ENCODE peak calls at places on chromosomes 2 and 18, in eight cellular contexts. One of them, this sample, is unnamed.
A peak's percentile ranks its signal among the peaks of the same experiment; 100 is the strongest.

GRCh38 chr18:24910217-24910616 is 441.7 kb downstream of the ZNF521 start:
- DNase-seq in CD8-positive, alpha-beta memory T cell: no peak
- DNase-seq in CD4-positive, CD25-positive, alpha-beta regulatory T cell: no peak
- DNase-seq in H1: no peak
- DNase-seq in body of pancreas: no peak
- DNase-seq in MM.1S: no peak
- DNase-seq in IMR-90: peak; percentile 44
- DNase-seq in PC-9: no peak
- DNase-seq in this sample: no peak

GRCh38 chr2:48250943-48251342 is 279.0 kb upstream of the STON1 start:
- DNase-seq in H1: no peak
- DNase-seq in CD4-positive, CD25-positive, alpha-beta regulatory T cell: no peak
- DNase-seq in body of pancreas: no peak
- DNase-seq in IMR-90: peak; percentile 19
- DNase-seq in MM.1S: peak; percentile 33
- DNase-seq in CD8-positive, alpha-beta memory T cell: no peak
- DNase-seq in PC-9: no peak
- DNase-seq in this sample: no peak

GRCh38 chr18:9918016-9918680 is 4.3 kb downstream of the VAPA start:
- DNase-seq in IMR-90: peak; percentile 47
- DNase-seq in PC-9: peak; percentile 43
- DNase-seq in MM.1S: no peak
- DNase-seq in CD8-positive, alpha-beta memory T cell: no peak
- DNase-seq in H1: no peak
- DNase-seq in body of pancreas: no peak
- DNase-seq in CD4-positive, CD25-positive, alpha-beta regulatory T cell: no peak
- DNase-seq in this sample: no peak

GRCh38 chr2:196278491-196278911 is 107.1 kb upstream of the STK17B start:
- DNase-seq in PC-9: no peak
- DNase-seq in CD8-positive, alpha-beta memory T cell: no peak
- DNase-seq in IMR-90: peak; percentile 91
- DNase-seq in CD4-positive, CD25-positive, alpha-beta regulatory T cell: no peak
- DNase-seq in body of pancreas: no peak
- DNase-seq in MM.1S: no peak
- DNase-seq in H1: no peak
- DNase-seq in this sample: no peak

GRCh38 chr2:38030590-38031326 is 45.2 kb downstream of the CYP1B1 start:
- DNase-seq in H1: no peak
- DNase-seq in PC-9: no peak
- DNase-seq in MM.1S: no peak
- DNase-seq in body of pancreas: no peak
- DNase-seq in CD8-positive, alpha-beta memory T cell: no peak
- DNase-seq in IMR-90: no peak
- DNase-seq in CD4-positive, CD25-positive, alpha-beta regulatory T cell: no peak
- DNase-seq in this sample: no peak

GRCh38 chr18:2857491-2858063 is 10.8 kb downstream of the EMILIN2 start:
- DNase-seq in MM.1S: no peak
- DNase-seq in CD4-positive, CD25-positive, alpha-beta regulatory T cell: no peak
- DNase-seq in CD8-positive, alpha-beta memory T cell: no peak
- DNase-seq in PC-9: no peak
- DNase-seq in H1: no peak
- DNase-seq in IMR-90: peak; percentile 43
- DNase-seq in body of pancreas: peak; percentile 38
- DNase-seq in this sample: peak; percentile 94

GRCh38 chr2:65315042-65315441 is 87.4 kb downstream of the ACTR2 start:
- DNase-seq in body of pancreas: no peak
- DNase-seq in MM.1S: no peak
- DNase-seq in CD8-positive, alpha-beta memory T cell: no peak
- DNase-seq in H1: no peak
- DNase-seq in CD4-positive, CD25-positive, alpha-beta regulatory T cell: no peak
- DNase-seq in IMR-90: peak; percentile 31
- DNase-seq in PC-9: no peak
- DNase-seq in this sample: no peak

GRCh38 chr2:26757873-26758789 is 6.0 kb upstream of the SLC35F6 start:
- DNase-seq in body of pancreas: no peak
- DNase-seq in IMR-90: peak; percentile 99
- DNase-seq in H1: no peak
- DNase-seq in PC-9: peak; percentile 99
- DNase-seq in MM.1S: no peak
- DNase-seq in CD4-positive, CD25-positive, alpha-beta regulatory T cell: no peak
- DNase-seq in CD8-positive, alpha-beta memory T cell: no peak
- DNase-seq in this sample: peak; percentile 40

GRCh38 chr2:148812306-148812705 is 62.7 kb upstream of the KIF5C start:
- DNase-seq in PC-9: no peak
- DNase-seq in H1: peak; percentile 39
- DNase-seq in body of pancreas: peak; percentile 22
- DNase-seq in MM.1S: no peak
- DNase-seq in CD4-positive, CD25-positive, alpha-beta regulatory T cell: no peak
- DNase-seq in IMR-90: peak; percentile 51
- DNase-seq in CD8-positive, alpha-beta memory T cell: no peak
- DNase-seq in this sample: peak; percentile 61

GRCh38 chr2:217861334-217861877 is 141.4 kb downstream of the TNS1 start:
- DNase-seq in CD8-positive, alpha-beta memory T cell: no peak
- DNase-seq in IMR-90: no peak
- DNase-seq in CD4-positive, CD25-positive, alpha-beta regulatory T cell: no peak
- DNase-seq in MM.1S: no peak
- DNase-seq in PC-9: no peak
- DNase-seq in body of pancreas: no peak
- DNase-seq in H1: no peak
- DNase-seq in this sample: no peak

GRCh38 chr2:236208281-236208900 is 40.2 kb upstream of the GBX2 start:
- DNase-seq in H1: peak; percentile 48
- DNase-seq in CD4-positive, CD25-positive, alpha-beta regulatory T cell: no peak
- DNase-seq in MM.1S: no peak
- DNase-seq in IMR-90: no peak
- DNase-seq in PC-9: peak; percentile 26
- DNase-seq in body of pancreas: no peak
- DNase-seq in CD8-positive, alpha-beta memory T cell: no peak
- DNase-seq in this sample: no peak

GRCh38 chr2:99088017-99088416 is 53.5 kb upstream of the C2orf15 start:
- DNase-seq in H1: no peak
- DNase-seq in IMR-90: no peak
- DNase-seq in CD8-positive, alpha-beta memory T cell: no peak
- DNase-seq in body of pancreas: no peak
- DNase-seq in PC-9: no peak
- DNase-seq in CD4-positive, CD25-positive, alpha-beta regulatory T cell: no peak
- DNase-seq in MM.1S: peak; percentile 72
- DNase-seq in this sample: no peak

GRCh38 chr2:8496079-8496478 is 185.8 kb upstream of the ID2 start:
- DNase-seq in PC-9: no peak
- DNase-seq in CD4-positive, CD25-positive, alpha-beta regulatory T cell: no peak
- DNase-seq in IMR-90: no peak
- DNase-seq in body of pancreas: no peak
- DNase-seq in CD8-positive, alpha-beta memory T cell: no peak
- DNase-seq in H1: no peak
- DNase-seq in MM.1S: no peak
- DNase-seq in this sample: peak; percentile 60
- H3K27ac ChIP-seq in PC-9: no peak overlapping the region
- H3K27ac ChIP-seq in CD4-positive, CD25-positive, alpha-beta regulatory T cell: no peak overlapping the region
- H3K27ac ChIP-seq in IMR-90: no peak overlapping the region
- H3K27ac ChIP-seq in body of pancreas: peak overlapping the region; percentile 15
- H3K27ac ChIP-seq in CD8-positive, alpha-beta memory T cell: no peak overlapping the region
- H3K27ac ChIP-seq in H1: no peak overlapping the region
- H3K27ac ChIP-seq in MM.1S: no peak overlapping the region
- H3K27ac ChIP-seq in this sample: peak overlapping the region; percentile 11

GRCh38 chr18:55302337-55302833 is 285.6 kb downstream of the TCF4 start:
- DNase-seq in CD8-positive, alpha-beta memory T cell: no peak
- DNase-seq in H1: no peak
- DNase-seq in CD4-positive, CD25-positive, alpha-beta regulatory T cell: no peak
- DNase-seq in body of pancreas: no peak
- DNase-seq in PC-9: no peak
- DNase-seq in IMR-90: peak; percentile 17
- DNase-seq in MM.1S: no peak
- DNase-seq in this sample: no peak
- H3K27ac ChIP-seq in CD8-positive, alpha-beta memory T cell: no peak overlapping the region
- H3K27ac ChIP-seq in H1: no peak overlapping the region
- H3K27ac ChIP-seq in CD4-positive, CD25-positive, alpha-beta regulatory T cell: no peak overlapping the region
- H3K27ac ChIP-seq in body of pancreas: no peak overlapping the region
- H3K27ac ChIP-seq in PC-9: no peak overlapping the region
- H3K27ac ChIP-seq in IMR-90: no peak overlapping the region
- H3K27ac ChIP-seq in MM.1S: no peak overlapping the region
- H3K27ac ChIP-seq in this sample: peak overlapping the region; percentile 6

DNA sequence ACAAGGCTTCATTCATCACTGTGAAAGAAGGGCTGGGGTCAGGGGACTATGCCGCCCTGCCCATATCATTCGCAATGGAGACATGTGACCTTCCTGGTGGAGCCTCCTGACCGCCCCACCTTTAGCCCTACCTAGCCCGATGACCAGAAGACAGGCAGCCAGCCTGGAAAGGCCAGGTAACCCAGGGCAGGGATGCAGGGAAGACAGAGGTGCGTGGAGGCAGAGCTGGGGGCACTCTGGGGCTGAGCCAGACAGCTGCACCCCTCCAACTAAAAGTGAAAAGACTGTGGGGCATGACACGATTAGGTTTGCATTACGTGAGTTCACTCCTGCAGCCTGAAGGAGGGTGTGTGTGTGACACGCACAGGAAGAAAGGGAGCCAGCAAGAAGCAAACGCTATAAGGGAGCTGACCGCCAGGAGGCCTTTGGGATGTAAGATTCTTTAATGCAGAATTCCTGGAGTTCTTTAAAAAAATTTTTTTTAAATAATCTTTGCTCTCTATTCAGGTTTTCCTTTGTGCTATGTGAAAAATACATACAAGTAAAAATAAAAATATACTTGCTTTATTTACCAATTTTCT is 3.7 kb upstream of the HES6 start:
- DNase-seq in CD4-positive, CD25-positive, alpha-beta regulatory T cell: no peak
- DNase-seq in H1: no peak
- DNase-seq in MM.1S: no peak
- DNase-seq in body of pancreas: no peak
- DNase-seq in PC-9: no peak
- DNase-seq in CD8-positive, alpha-beta memory T cell: no peak
- DNase-seq in IMR-90: no peak
- DNase-seq in this sample: peak; percentile 28
- H3K27ac ChIP-seq in CD4-positive, CD25-positive, alpha-beta regulatory T cell: no peak overlapping the region
- H3K27ac ChIP-seq in H1: no peak overlapping the region
- H3K27ac ChIP-seq in MM.1S: no peak overlapping the region
- H3K27ac ChIP-seq in body of pancreas: no peak overlapping the region
- H3K27ac ChIP-seq in PC-9: no peak overlapping the region
- H3K27ac ChIP-seq in CD8-positive, alpha-beta memory T cell: no peak overlapping the region
- H3K27ac ChIP-seq in IMR-90: no peak overlapping the region
- H3K27ac ChIP-seq in this sample: no peak overlapping the region

GRCh38 chr2:230227216-230227615 is 1.7 kb downstream of the SP140 start:
- DNase-seq in CD4-positive, CD25-positive, alpha-beta regulatory T cell: no peak
- DNase-seq in PC-9: no peak
- DNase-seq in body of pancreas: no peak
- DNase-seq in H1: no peak
- DNase-seq in MM.1S: no peak
- DNase-seq in IMR-90: no peak
- DNase-seq in CD8-positive, alpha-beta memory T cell: no peak
- DNase-seq in this sample: no peak

GRCh38 chr2:230225486-230225885 is at the start of gene SP140:
- DNase-seq in PC-9: no peak
- DNase-seq in H1: no peak
- DNase-seq in CD4-positive, CD25-positive, alpha-beta regulatory T cell: peak; percentile 76
- DNase-seq in CD8-positive, alpha-beta memory T cell: peak; percentile 75
- DNase-seq in MM.1S: peak; percentile 90
- DNase-seq in IMR-90: no peak
- DNase-seq in body of pancreas: no peak
- DNase-seq in this sample: peak; percentile 31

GRCh38 chr2:230230087-230230486 is 4.6 kb downstream of the SP140 start:
- DNase-seq in CD4-positive, CD25-positive, alpha-beta regulatory T cell: no peak
- DNase-seq in CD8-positive, alpha-beta memory T cell: no peak
- DNase-seq in H1: no peak
- DNase-seq in IMR-90: peak; percentile 90
- DNase-seq in body of pancreas: no peak
- DNase-seq in MM.1S: no peak
- DNase-seq in PC-9: no peak
- DNase-seq in this sample: no peak

GRCh38 chr2:230224458-230224857 is 1.1 kb upstream of the SP140 start:
- DNase-seq in body of pancreas: no peak
- DNase-seq in H1: no peak
- DNase-seq in CD8-positive, alpha-beta memory T cell: no peak
- DNase-seq in MM.1S: no peak
- DNase-seq in CD4-positive, CD25-positive, alpha-beta regulatory T cell: no peak
- DNase-seq in PC-9: no peak
- DNase-seq in IMR-90: no peak
- DNase-seq in this sample: no peak

GRCh38 chr2:230226090-230226551 is 585 bp downstream of the SP140 start:
- DNase-seq in CD8-positive, alpha-beta memory T cell: peak; percentile 15
- DNase-seq in MM.1S: peak; percentile 54
- DNase-seq in H1: no peak
- DNase-seq in PC-9: no peak
- DNase-seq in CD4-positive, CD25-positive, alpha-beta regulatory T cell: no peak
- DNase-seq in IMR-90: no peak
- DNase-seq in body of pancreas: no peak
- DNase-seq in this sample: no peak
- H3K27ac ChIP-seq in CD8-positive, alpha-beta memory T cell: peak overlapping the region; percentile 77
- H3K27ac ChIP-seq in MM.1S: peak overlapping the region; percentile 78
- H3K27ac ChIP-seq in H1: no peak overlapping the region
- H3K27ac ChIP-seq in PC-9: no peak overlapping the region
- H3K27ac ChIP-seq in CD4-positive, CD25-positive, alpha-beta regulatory T cell: peak overlapping the region; percentile 90
- H3K27ac ChIP-seq in IMR-90: no peak overlapping the region
- H3K27ac ChIP-seq in body of pancreas: no peak overlapping the region
- H3K27ac ChIP-seq in this sample: no peak overlapping the region

GRCh38 chr2:224952942-224953657 is 89.2 kb downstream of the DOCK10 start:
- DNase-seq in MM.1S: peak; percentile 54
- DNase-seq in IMR-90: no peak
- DNase-seq in CD8-positive, alpha-beta memory T cell: peak; percentile 50
- DNase-seq in PC-9: no peak
- DNase-seq in CD4-positive, CD25-positive, alpha-beta regulatory T cell: peak; percentile 27
- DNase-seq in body of pancreas: no peak
- DNase-seq in H1: no peak
- DNase-seq in this sample: no peak
- H3K27ac ChIP-seq in MM.1S: peak overlapping the region; percentile 12
- H3K27ac ChIP-seq in IMR-90: no peak overlapping the region
- H3K27ac ChIP-seq in CD8-positive, alpha-beta memory T cell: no peak overlapping the region
- H3K27ac ChIP-seq in PC-9: no peak overlapping the region
- H3K27ac ChIP-seq in CD4-positive, CD25-positive, alpha-beta regulatory T cell: peak overlapping the region; percentile 68
- H3K27ac ChIP-seq in body of pancreas: no peak overlapping the region
- H3K27ac ChIP-seq in H1: no peak overlapping the region
- H3K27ac ChIP-seq in this sample: no peak overlapping the region